ENCODE peak calls at places on chromosome 15, in five cellular contexts. One of them, this sample, is unnamed.

GRCh38 chr15:38991126-38991525 is 426.5 kb upstream of the RASGRP1 start:
- DNase-seq in stimulated activated effector memory CD8-positive, alpha-beta T cell treated with anti-CD3 and anti-CD28 coated beads, Interleukin-12 subunit alpha, Interleukin-12 subunit beta, amount 100 ng/mL, for 72 hours: no peak
- DNase-seq in astrocyte of the spinal cord: peak; percentile 51
- DNase-seq in tibial artery: no peak
- DNase-seq in mesendoderm: peak; percentile 73
- DNase-seq in this sample: peak; percentile 57

GRCh38 chr15:64247906-64248541 is 85.2 kb upstream of the PPIB start:
- DNase-seq in stimulated activated effector memory CD8-positive, alpha-beta T cell treated with anti-CD3 and anti-CD28 coated beads, Interleukin-12 subunit alpha, Interleukin-12 subunit beta, amount 100 ng/mL, for 72 hours: no peak
- DNase-seq in astrocyte of the spinal cord: peak; percentile 92
- DNase-seq in tibial artery: no peak
- DNase-seq in mesendoderm: peak; percentile 95
- DNase-seq in this sample: peak; percentile 96

GRCh38 chr15:100764778-100765457 is 114.7 kb upstream of the ALDH1A3 start:
- DNase-seq in stimulated activated effector memory CD8-positive, alpha-beta T cell treated with anti-CD3 and anti-CD28 coated beads, Interleukin-12 subunit alpha, Interleukin-12 subunit beta, amount 100 ng/mL, for 72 hours: no peak
- DNase-seq in astrocyte of the spinal cord: peak; percentile 91
- DNase-seq in tibial artery: peak; percentile 55
- DNase-seq in mesendoderm: no peak
- DNase-seq in this sample: peak; percentile 95

GRCh38 chr15:78640840-78641733 is at the start of gene CHRNB4:
- DNase-seq in stimulated activated effector memory CD8-positive, alpha-beta T cell treated with anti-CD3 and anti-CD28 coated beads, Interleukin-12 subunit alpha, Interleukin-12 subunit beta, amount 100 ng/mL, for 72 hours: no peak
- DNase-seq in astrocyte of the spinal cord: no peak
- DNase-seq in tibial artery: no peak
- DNase-seq in mesendoderm: peak; percentile 97
- DNase-seq in this sample: peak; percentile 32

GRCh38 chr15:71812966-71813722 is 2.8 kb downstream of the NR2E3 start:
- DNase-seq in stimulated activated effector memory CD8-positive, alpha-beta T cell treated with anti-CD3 and anti-CD28 coated beads, Interleukin-12 subunit alpha, Interleukin-12 subunit beta, amount 100 ng/mL, for 72 hours: no peak
- DNase-seq in astrocyte of the spinal cord: no peak
- DNase-seq in tibial artery: no peak
- DNase-seq in mesendoderm: no peak
- DNase-seq in this sample: no peak

GRCh38 chr15:99682455-99682854 is 50.8 kb downstream of the LYSMD4 start:
- DNase-seq in stimulated activated effector memory CD8-positive, alpha-beta T cell treated with anti-CD3 and anti-CD28 coated beads, Interleukin-12 subunit alpha, Interleukin-12 subunit beta, amount 100 ng/mL, for 72 hours: no peak
- DNase-seq in astrocyte of the spinal cord: peak; percentile 86
- DNase-seq in tibial artery: no peak
- DNase-seq in mesendoderm: no peak
- DNase-seq in this sample: peak; percentile 81

GRCh38 chr15:44087578-44088190 is 107.4 kb downstream of the FRMD5 start:
- DNase-seq in stimulated activated effector memory CD8-positive, alpha-beta T cell treated with anti-CD3 and anti-CD28 coated beads, Interleukin-12 subunit alpha, Interleukin-12 subunit beta, amount 100 ng/mL, for 72 hours: no peak
- DNase-seq in astrocyte of the spinal cord: peak; percentile 88
- DNase-seq in tibial artery: no peak
- DNase-seq in mesendoderm: peak; percentile 15
- DNase-seq in this sample: peak; percentile 92

GRCh38 chr15:89088605-89089315 is 504 bp downstream of the ABHD2 start:
- DNase-seq in stimulated activated effector memory CD8-positive, alpha-beta T cell treated with anti-CD3 and anti-CD28 coated beads, Interleukin-12 subunit alpha, Interleukin-12 subunit beta, amount 100 ng/mL, for 72 hours: peak; percentile 22
- DNase-seq in astrocyte of the spinal cord: no peak
- DNase-seq in tibial artery: peak; percentile 79
- DNase-seq in mesendoderm: no peak
- DNase-seq in this sample: peak; percentile 12

GRCh38 chr15:61049934-61050333 is 179.2 kb downstream of the RORA start:
- DNase-seq in stimulated activated effector memory CD8-positive, alpha-beta T cell treated with anti-CD3 and anti-CD28 coated beads, Interleukin-12 subunit alpha, Interleukin-12 subunit beta, amount 100 ng/mL, for 72 hours: no peak
- DNase-seq in astrocyte of the spinal cord: peak; percentile 90
- DNase-seq in tibial artery: no peak
- DNase-seq in mesendoderm: no peak
- DNase-seq in this sample: peak; percentile 85

GRCh38 chr15:56102401-56102800 is 109.0 kb upstream of the NEDD4 start:
- DNase-seq in stimulated activated effector memory CD8-positive, alpha-beta T cell treated with anti-CD3 and anti-CD28 coated beads, Interleukin-12 subunit alpha, Interleukin-12 subunit beta, amount 100 ng/mL, for 72 hours: no peak
- DNase-seq in astrocyte of the spinal cord: no peak
- DNase-seq in tibial artery: no peak
- DNase-seq in mesendoderm: no peak
- DNase-seq in this sample: no peak

This sample was measured in amniotic epithelial cell.